ENCODE peak calls at places on chromosome 5, in five cellular contexts. G, J, D, K and R are unnamed samples.

GRCh38 chr5:123119334-123119986 is 30.4 kb downstream of the PRDM6 start:
- DNase-seq in G (no peak), J (peak; percentile 75), D (no peak), K (no peak), R (peak; percentile 83)

GRCh38 chr5:105677291-105677690 is 1993.4 kb downstream of the EFNA5 start:
- DNase-seq in G (no peak), J (no peak), D (no peak), K (no peak), R (peak; percentile 5)

GRCh38 chr5:81302596-81302995 is 1.2 kb downstream of the ZCCHC9 start:
- DNase-seq in G (no peak), J (no peak), D (no peak), K (peak; percentile 34), R (no peak)

GRCh38 chr5:159913048-159913447 is 3.2 kb upstream of the ADRA1B start:
- DNase-seq in G (peak; percentile 39), J (peak; percentile 94), D (no peak), K (peak; percentile 94), R (peak; percentile 83)

GRCh38 chr5:173969167-173970049 is 19.6 kb upstream of the C5orf47 start:
- DNase-seq in G (no peak), J (peak; percentile 95), D (peak; percentile 93), K (peak; percentile 25), R (peak; percentile 52)

GRCh38 chr5:157431544-157432200 is 28.3 kb upstream of the NIPAL4 start:
- DNase-seq in G (peak; percentile 27), J (peak; percentile 63), D (peak; percentile 24), K (peak; percentile 73), R (peak; percentile 75)

GRCh38 chr5:1130218-1130946 is 18.5 kb upstream of the SLC12A7 start:
- DNase-seq in G (no peak), J (no peak), D (no peak), K (no peak), R (no peak)

GRCh38 chr5:116068028-116068632 is 16.7 kb upstream of the COMMD10 start:
- DNase-seq in G (no peak), J (peak; percentile 60), D (no peak), K (peak; percentile 67), R (peak; percentile 81)

GRCh38 chr5:42467981-42468524 is 44.8 kb downstream of the GHR start:
- DNase-seq in G (no peak), J (no peak), D (no peak), K (no peak), R (no peak)

GRCh38 chr5:83353231-83353630 is 118.3 kb upstream of the VCAN start:
- DNase-seq in G (no peak), J (no peak), D (no peak), K (no peak), R (no peak)

GRCh38 chr5:74322944-74323343 is 317.6 kb downstream of the ENC1 start:
- DNase-seq in G (no peak), J (no peak), D (no peak), K (no peak), R (no peak)

GRCh38 chr5:56145106-56145505 is 88.0 kb downstream of the ANKRD55 start:
- DNase-seq in G (no peak), J (no peak), D (no peak), K (no peak), R (no peak)

GRCh38 chr5:66440202-66440680 is 156.0 kb upstream of the MAST4 start:
- DNase-seq in G (peak; percentile 32), J (no peak), D (no peak), K (peak; percentile 79), R (peak; percentile 99)
- H3K4me3 ChIP-seq in G (no peak overlapping the region), J (no peak overlapping the region), D (no peak overlapping the region), K (no peak overlapping the region), R (peak overlapping the region; percentile 64)

DNA sequence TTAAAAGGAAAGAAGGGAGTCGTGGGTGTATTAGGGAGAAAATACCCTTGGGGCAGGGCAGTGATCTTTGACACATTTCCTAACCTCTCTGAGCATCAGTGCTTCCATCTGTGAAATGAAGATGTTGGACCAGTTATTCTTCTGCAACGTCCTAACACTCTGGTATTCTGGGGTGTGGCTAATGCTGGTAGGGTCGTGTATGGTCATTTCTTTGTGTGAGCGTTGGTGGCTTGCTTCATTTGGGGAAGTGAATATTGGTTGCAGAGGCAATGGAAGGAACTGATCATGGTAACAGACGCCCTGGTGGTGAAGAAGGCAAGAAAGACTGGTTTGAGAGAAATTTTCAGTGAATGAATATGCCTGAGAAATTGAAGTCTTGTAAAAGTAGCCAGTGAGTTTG is 67.9 kb upstream of the TTC23L start:
- DNase-seq in G (no peak), J (no peak), D (no peak), K (no peak), R (no peak)
- TF ChIP-seq CTCF in G (no peak), J (no peak), D (no peak), K (no peak), R (no peak)

GRCh38 chr5:141560725-141561483 is 57.9 kb downstream of the DIAPH1 start:
- DNase-seq in G (peak; percentile 92), J (peak; percentile 73), D (no peak), K (peak; percentile 98), R (peak; percentile 99)
- H3K4me3 ChIP-seq in G (peak overlapping the region; percentile 13), J (no peak overlapping the region), D (no peak overlapping the region), K (no peak overlapping the region), R (peak overlapping the region; percentile 25)

GRCh38 chr5:132293066-132293991 is 865 bp upstream of the SLC22A4 start:
- DNase-seq in G (peak; percentile 95), J (peak; percentile 91), D (peak; percentile 45), K (peak; percentile 89), R (peak; percentile 85)
- TF ChIP-seq CTCF in G (no peak), J (peak; percentile 20), D (no peak), K (no peak), R (no peak)

GRCh38 chr5:142511318-142511717 is 174.6 kb downstream of the FGF1 start:
- DNase-seq in G (no peak), J (no peak), D (no peak), K (no peak), R (no peak)

GRCh38 chr5:142514196-142514595 is 171.7 kb downstream of the FGF1 start:
- DNase-seq in G (no peak), J (no peak), D (no peak), K (no peak), R (no peak)

GRCh38 chr5:142512680-142513042 is 173.2 kb downstream of the FGF1 start:
- DNase-seq in G (no peak), J (peak; percentile 31), D (peak; percentile 43), K (peak; percentile 51), R (no peak)

GRCh38 chr5:142515036-142515435 is 170.9 kb downstream of the FGF1 start:
- DNase-seq in G (no peak), J (no peak), D (no peak), K (peak; percentile 33), R (no peak)

GRCh38 chr5:142512041-142512679 is 173.7 kb downstream of the FGF1 start:
- DNase-seq in G (peak; percentile 70), J (no peak), D (no peak), K (peak; percentile 66), R (no peak)
- H3K4me3 ChIP-seq in G (no peak overlapping the region), J (no peak overlapping the region), D (no peak overlapping the region), K (no peak overlapping the region), R (no peak overlapping the region)

GRCh38 chr5:103464801-103465484 is 97.6 kb downstream of the NUDT12 start:
- DNase-seq in G (no peak), J (no peak), D (no peak), K (no peak), R (no peak)
- TF ChIP-seq CTCF in G (no peak), J (no peak), D (no peak), K (peak; percentile 2), R (peak; percentile 47)

GRCh38 chr5:15366676-15367391 is 133.1 kb upstream of the FBXL7 start:
- DNase-seq in G (no peak), J (no peak), D (no peak), K (peak; percentile 22), R (peak; percentile 28)
- H3K4me3 ChIP-seq in G (no peak overlapping the region), J (no peak overlapping the region), D (no peak overlapping the region), K (no peak overlapping the region), R (peak overlapping the region; percentile 20)

GRCh38 chr5:38789777-38790176 is 56.0 kb upstream of the OSMR start:
- DNase-seq in G (no peak), J (no peak), D (no peak), K (no peak), R (no peak)
- TF ChIP-seq CTCF in G (no peak), J (no peak), D (no peak), K (no peak), R (no peak)